ENCODE peak calls at places on chromosomes 1 and 21, in six cellular contexts. One of them, this sample, is unnamed. For H3K36me3, the result is how much of the 10 kb centered on the place peaks cover.

GRCh38 chr21:44836666-44837471 is 19.0 kb upstream of the SUMO3 start:
- DNase-seq in stomach: no peak
- DNase-seq in H1: no peak
- DNase-seq in SK-N-MC: no peak
- DNase-seq in breast epithelium: peak
- DNase-seq in vagina: no peak
- DNase-seq in this sample: no peak

GRCh38 chr21:39444406-39445145 is 1.0 kb downstream of the LCA5L start:
- DNase-seq in stomach: no peak
- DNase-seq in H1: no peak
- DNase-seq in SK-N-MC: no peak
- DNase-seq in breast epithelium: no peak
- DNase-seq in vagina: no peak
- DNase-seq in this sample: no peak

GRCh38 chr1:10901091-10901893 is 104.8 kb upstream of the CASZ1 start:
- DNase-seq in stomach: peak
- DNase-seq in H1: no peak
- DNase-seq in SK-N-MC: no peak
- DNase-seq in breast epithelium: peak
- DNase-seq in vagina: no peak
- DNase-seq in this sample: no peak

GRCh38 chr1:52426391-52426790 is 22.0 kb downstream of the PRPF38A start:
- DNase-seq in stomach: no peak
- DNase-seq in H1: no peak
- DNase-seq in SK-N-MC: no peak
- DNase-seq in breast epithelium: no peak
- DNase-seq in vagina: no peak
- DNase-seq in this sample: no peak

GRCh38 chr1:231679109-231679508 is 52.5 kb downstream of the DISC1 start:
- DNase-seq in stomach: no peak
- DNase-seq in H1: no peak
- DNase-seq in SK-N-MC: no peak
- DNase-seq in breast epithelium: no peak
- DNase-seq in vagina: no peak
- DNase-seq in this sample: no peak

GRCh38 chr1:28087614-28088167 is 719 bp downstream of the EYA3 start:
- DNase-seq in stomach: no peak
- DNase-seq in H1: no peak
- DNase-seq in SK-N-MC: no peak
- DNase-seq in breast epithelium: no peak
- DNase-seq in vagina: no peak
- DNase-seq in this sample: no peak

GRCh38 chr1:206923961-206924548 is 2.3 kb upstream of the FCMR start:
- DNase-seq in stomach: no peak
- DNase-seq in H1: no peak
- DNase-seq in SK-N-MC: no peak
- DNase-seq in breast epithelium: no peak
- DNase-seq in vagina: no peak
- DNase-seq in this sample: no peak

GRCh38 chr1:167797005-167797404 is 75.2 kb downstream of the MPZL1 start:
- DNase-seq in stomach: peak
- DNase-seq in H1: no peak
- DNase-seq in SK-N-MC: no peak
- DNase-seq in breast epithelium: no peak
- DNase-seq in vagina: no peak
- DNase-seq in this sample: peak

GRCh38 chr1:55124470-55124869 is 85.1 kb downstream of the PCSK9 start:
- DNase-seq in stomach: no peak
- DNase-seq in H1: no peak
- DNase-seq in SK-N-MC: no peak
- DNase-seq in breast epithelium: no peak
- DNase-seq in vagina: no peak
- DNase-seq in this sample: no peak

GRCh38 chr1:53631622-53632310 is 107.2 kb downstream of the GLIS1 start:
- DNase-seq in stomach: peak
- DNase-seq in H1: no peak
- DNase-seq in SK-N-MC: no peak
- DNase-seq in breast epithelium: no peak
- DNase-seq in vagina: peak
- DNase-seq in this sample: no peak

GRCh38 chr1:1003618-1004419 is 3.9 kb upstream of the HES4 start:
- DNase-seq in stomach: no peak
- DNase-seq in H1: no peak
- DNase-seq in SK-N-MC: no peak
- DNase-seq in breast epithelium: no peak
- DNase-seq in vagina: no peak
- DNase-seq in this sample: no peak

GRCh38 chr1:193476748-193477147 is 290.3 kb upstream of the B3GALT2 start:
- DNase-seq in stomach: no peak
- DNase-seq in H1: no peak
- DNase-seq in SK-N-MC: no peak
- DNase-seq in breast epithelium: no peak
- DNase-seq in vagina: no peak
- DNase-seq in this sample: no peak

GRCh38 chr1:193472838-193473398 is 286.5 kb upstream of the B3GALT2 start:
- DNase-seq in stomach: no peak
- DNase-seq in H1: no peak
- DNase-seq in SK-N-MC: no peak
- DNase-seq in breast epithelium: no peak
- DNase-seq in vagina: no peak
- DNase-seq in this sample: no peak

GRCh38 chr1:193473932-193474331 is 287.5 kb upstream of the B3GALT2 start:
- DNase-seq in stomach: no peak
- DNase-seq in H1: no peak
- DNase-seq in SK-N-MC: no peak
- DNase-seq in breast epithelium: no peak
- DNase-seq in vagina: no peak
- DNase-seq in this sample: no peak

GRCh38 chr1:193471981-193472380 is 285.6 kb upstream of the B3GALT2 start:
- DNase-seq in stomach: no peak
- DNase-seq in H1: no peak
- DNase-seq in SK-N-MC: no peak
- DNase-seq in breast epithelium: no peak
- DNase-seq in vagina: no peak
- DNase-seq in this sample: no peak

GRCh38 chr1:193472430-193472829 is 286.0 kb upstream of the B3GALT2 start:
- DNase-seq in stomach: no peak
- DNase-seq in H1: no peak
- DNase-seq in SK-N-MC: no peak
- DNase-seq in breast epithelium: no peak
- DNase-seq in vagina: no peak
- DNase-seq in this sample: no peak
- H3K27ac ChIP-seq in stomach: no peak
- H3K27ac ChIP-seq in H1: no peak
- H3K27ac ChIP-seq in SK-N-MC: no peak
- H3K27ac ChIP-seq in breast epithelium: no peak
- H3K27ac ChIP-seq in vagina: no peak
- H3K27ac ChIP-seq in this sample: no peak

GRCh38 chr1:117653195-117653594 is 47.3 kb downstream of the TENT5C start:
- DNase-seq in stomach: no peak
- DNase-seq in H1: no peak
- DNase-seq in SK-N-MC: no peak
- DNase-seq in breast epithelium: no peak
- DNase-seq in vagina: no peak
- DNase-seq in this sample: no peak
- H3K36me3 ChIP-seq in stomach: under half
- H3K36me3 ChIP-seq in H1: under half
- H3K36me3 ChIP-seq in SK-N-MC: under half
- H3K36me3 ChIP-seq in breast epithelium: under half
- H3K36me3 ChIP-seq in vagina: under half
- H3K36me3 ChIP-seq in this sample: under half

DNA sequence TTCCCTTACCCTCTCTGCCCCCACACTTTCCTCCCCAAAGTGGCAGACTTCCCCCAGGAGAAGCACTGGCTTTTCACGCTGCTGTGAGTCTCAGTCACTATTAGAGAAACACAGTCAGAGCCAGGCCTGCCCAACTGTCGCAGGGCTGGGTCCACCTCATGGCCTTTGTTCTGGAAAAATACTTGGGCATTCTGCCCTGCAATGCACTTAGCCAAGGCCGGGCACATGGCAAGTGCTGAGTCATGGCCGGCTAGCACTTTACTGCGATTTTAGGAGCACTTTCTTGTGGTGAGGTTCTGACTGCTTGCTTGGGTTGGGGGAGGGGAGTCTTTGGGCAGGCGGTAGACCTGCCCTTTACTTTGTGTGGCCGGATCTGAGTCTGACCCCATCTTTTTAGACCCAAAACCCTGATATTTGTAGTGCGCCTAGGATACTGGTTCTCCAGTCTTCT is 7.7 kb downstream of the EPHX1 start:
- DNase-seq in stomach: peak
- DNase-seq in H1: no peak
- DNase-seq in SK-N-MC: no peak
- DNase-seq in breast epithelium: peak
- DNase-seq in vagina: no peak
- DNase-seq in this sample: peak
- TF ChIP-seq POLR2AphosphoS5 in stomach: peak
- TF ChIP-seq POLR2AphosphoS5 in H1: no peak
- TF ChIP-seq POLR2AphosphoS5 in SK-N-MC: no peak
- TF ChIP-seq POLR2AphosphoS5 in breast epithelium: peak
- TF ChIP-seq POLR2AphosphoS5 in vagina: peak
- TF ChIP-seq POLR2AphosphoS5 in this sample: peak

GRCh38 chr1:184891440-184891839 is 82.9 kb downstream of the NIBAN1 start:
- DNase-seq in stomach: no peak
- DNase-seq in H1: no peak
- DNase-seq in SK-N-MC: no peak
- DNase-seq in breast epithelium: no peak
- DNase-seq in vagina: no peak
- DNase-seq in this sample: no peak
- H3K27ac ChIP-seq in stomach: peak
- H3K27ac ChIP-seq in H1: no peak
- H3K27ac ChIP-seq in SK-N-MC: no peak
- H3K27ac ChIP-seq in breast epithelium: peak
- H3K27ac ChIP-seq in vagina: peak
- H3K27ac ChIP-seq in this sample: peak

DNA sequence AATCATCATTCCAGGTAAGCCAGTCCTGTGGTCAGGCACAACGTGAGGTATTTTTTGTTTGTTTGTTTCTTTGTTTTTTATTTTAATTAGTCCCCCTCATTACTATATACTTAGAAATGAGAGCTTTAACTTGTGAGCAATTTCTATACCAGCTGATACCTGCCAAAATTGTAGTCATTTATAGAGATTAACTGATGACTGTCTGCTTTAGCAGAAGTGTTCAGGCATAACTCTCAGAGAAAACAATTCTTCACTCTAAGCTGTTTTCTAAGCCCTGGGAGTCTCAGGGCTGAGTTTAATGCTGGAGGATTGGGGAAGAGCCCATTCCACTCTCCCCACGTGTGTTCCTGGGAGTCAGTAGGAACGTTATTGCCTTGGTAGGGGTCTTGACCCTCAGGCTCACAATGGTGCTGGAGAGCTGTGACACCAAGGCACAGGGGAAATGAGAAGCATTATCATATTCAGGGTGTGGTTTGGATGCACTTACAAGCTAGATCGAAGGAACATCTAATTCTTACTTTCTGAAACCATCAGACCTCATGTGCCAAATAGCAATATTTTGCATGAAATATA is 168.2 kb downstream of the CLIC6 start:
- DNase-seq in stomach: no peak
- DNase-seq in H1: no peak
- DNase-seq in SK-N-MC: no peak
- DNase-seq in breast epithelium: no peak
- DNase-seq in vagina: no peak
- DNase-seq in this sample: no peak
- H3K36me3 ChIP-seq in stomach: under half
- H3K36me3 ChIP-seq in H1: under half
- H3K36me3 ChIP-seq in SK-N-MC: under half
- H3K36me3 ChIP-seq in breast epithelium: under half
- H3K36me3 ChIP-seq in vagina: under half
- H3K36me3 ChIP-seq in this sample: under half

DNA sequence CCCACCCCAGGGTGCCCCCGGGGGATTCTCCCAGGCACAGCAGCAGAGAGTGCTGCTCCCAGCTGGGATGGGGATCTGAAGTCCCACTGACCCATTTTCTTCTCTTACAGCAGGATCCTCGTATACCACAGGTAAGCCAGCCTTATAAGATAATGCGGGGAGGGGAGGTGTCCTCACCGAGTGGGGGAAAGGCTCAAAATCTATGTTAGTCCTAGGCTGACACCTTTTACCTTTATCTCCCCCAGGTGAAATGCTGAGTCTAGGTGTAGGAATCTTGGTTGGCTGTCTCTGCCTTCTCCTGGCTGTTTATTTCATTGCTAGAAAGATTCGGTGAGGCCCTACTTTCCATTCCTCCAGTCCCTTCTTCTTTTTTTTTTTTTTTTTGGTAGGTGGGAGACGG is 5.3 kb downstream of the APH1A start:
- DNase-seq in stomach: no peak
- DNase-seq in H1: no peak
- DNase-seq in SK-N-MC: no peak
- DNase-seq in breast epithelium: no peak
- DNase-seq in vagina: no peak
- DNase-seq in this sample: peak
- TF ChIP-seq POLR2AphosphoS5 in stomach: no peak
- TF ChIP-seq POLR2AphosphoS5 in H1: no peak
- TF ChIP-seq POLR2AphosphoS5 in SK-N-MC: peak
- TF ChIP-seq POLR2AphosphoS5 in breast epithelium: no peak
- TF ChIP-seq POLR2AphosphoS5 in vagina: no peak
- TF ChIP-seq POLR2AphosphoS5 in this sample: no peak

GRCh38 chr1:43324810-43325209 is 12.8 kb upstream of the MPL start:
- DNase-seq in stomach: no peak
- DNase-seq in H1: no peak
- DNase-seq in SK-N-MC: no peak
- DNase-seq in breast epithelium: no peak
- DNase-seq in vagina: no peak
- DNase-seq in this sample: no peak
- H3K27ac ChIP-seq in stomach: no peak
- H3K27ac ChIP-seq in H1: no peak
- H3K27ac ChIP-seq in SK-N-MC: no peak
- H3K27ac ChIP-seq in breast epithelium: no peak
- H3K27ac ChIP-seq in vagina: no peak
- H3K27ac ChIP-seq in this sample: no peak

GRCh38 chr1:212410231-212410825 is 4.4 kb downstream of the PACC1 start:
- DNase-seq in stomach: no peak
- DNase-seq in H1: no peak
- DNase-seq in SK-N-MC: no peak
- DNase-seq in breast epithelium: no peak
- DNase-seq in vagina: no peak
- DNase-seq in this sample: no peak
- H3K36me3 ChIP-seq in stomach: half or more
- H3K36me3 ChIP-seq in H1: under half
- H3K36me3 ChIP-seq in SK-N-MC: under half
- H3K36me3 ChIP-seq in breast epithelium: under half
- H3K36me3 ChIP-seq in vagina: under half
- H3K36me3 ChIP-seq in this sample: under half

DNA sequence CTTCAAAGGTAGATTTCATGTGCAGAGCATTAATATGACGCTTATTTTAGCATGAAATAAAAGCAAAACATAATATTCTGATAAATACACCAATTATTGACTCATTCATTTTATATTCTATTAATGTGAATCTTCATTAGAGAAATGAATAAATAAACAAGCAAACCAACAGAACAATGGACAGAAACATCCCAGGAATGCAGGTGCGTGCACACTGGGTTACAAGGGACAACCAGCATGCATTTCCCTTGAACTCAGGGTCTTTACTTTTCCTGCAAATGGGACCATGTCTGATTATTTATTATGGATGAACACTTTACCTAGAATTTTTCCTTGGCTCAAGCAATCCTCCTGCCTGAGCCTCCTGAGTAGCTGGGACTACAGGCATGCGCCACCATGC is 13.5 kb downstream of the LRRC53 start:
- DNase-seq in stomach: no peak
- DNase-seq in H1: no peak
- DNase-seq in SK-N-MC: no peak
- DNase-seq in breast epithelium: no peak
- DNase-seq in vagina: no peak
- DNase-seq in this sample: no peak
- TF ChIP-seq POLR2AphosphoS5 in stomach: no peak
- TF ChIP-seq POLR2AphosphoS5 in H1: no peak
- TF ChIP-seq POLR2AphosphoS5 in SK-N-MC: no peak
- TF ChIP-seq POLR2AphosphoS5 in breast epithelium: no peak
- TF ChIP-seq POLR2AphosphoS5 in vagina: no peak
- TF ChIP-seq POLR2AphosphoS5 in this sample: no peak